ENCODE peak calls at places on chromosomes 1 and 21, in seven cellular contexts. Z is SJSA1, Y is PC-3, T is AG04450, S is cardiac muscle cell, O is prostate gland, F is neural progenitor cell. W is an unnamed sample.

GRCh38 chr1:220182081-220182480 is 88.1 kb downstream of the IARS2 start:
- DNase-seq in S (no peak), Z (no peak), Y (no peak), T (no peak), F (no peak), O (no peak), W (no peak)

GRCh38 chr1:212034516-212035122 is 738 bp downstream of the INTS7 start:
- DNase-seq in T (no peak), S (no peak), Z (no peak), O (no peak), Y (no peak), F (no peak), W (no peak)

GRCh38 chr1:65147424-65148177 is 402 bp upstream of the AK4 start:
- DNase-seq in T (no peak), S (peak; percentile 63), O (peak; percentile 46), F (peak; percentile 68), Y (peak; percentile 58), Z (no peak), W (peak; percentile 30)

GRCh38 chr1:196380311-196380710 is 227.9 kb downstream of the KCNT2 start:
- DNase-seq in F (no peak), T (no peak), S (no peak), Y (no peak), Z (no peak), O (no peak), W (no peak)

GRCh38 chr1:212920895-212921294 is 29.4 kb upstream of the VASH2 start:
- DNase-seq in T (no peak), O (no peak), S (no peak), F (no peak), Z (no peak), Y (no peak), W (no peak)

GRCh38 chr1:202958544-202959275 is 598 bp upstream of the ADIPOR1 start:
- DNase-seq in T (no peak), S (no peak), Z (no peak), Y (no peak), O (no peak), F (peak; percentile 15), W (no peak)

GRCh38 chr21:20882462-20883415 is 115.5 kb upstream of the NCAM2 start:
- DNase-seq in Y (peak; percentile 64), S (peak; percentile 66), O (no peak), F (peak; percentile 69), Z (no peak), T (no peak), W (peak; percentile 31)

GRCh38 chr1:201501144-201501543 is 5.8 kb downstream of the CSRP1 start:
- DNase-seq in O (no peak), T (peak; percentile 47), S (no peak), Z (no peak), F (no peak), Y (no peak), W (no peak)

GRCh38 chr21:42785666-42786427 is 93.5 kb downstream of the WDR4 start:
- DNase-seq in F (no peak), Z (no peak), S (no peak), Y (no peak), O (no peak), T (no peak), W (no peak)

DNA sequence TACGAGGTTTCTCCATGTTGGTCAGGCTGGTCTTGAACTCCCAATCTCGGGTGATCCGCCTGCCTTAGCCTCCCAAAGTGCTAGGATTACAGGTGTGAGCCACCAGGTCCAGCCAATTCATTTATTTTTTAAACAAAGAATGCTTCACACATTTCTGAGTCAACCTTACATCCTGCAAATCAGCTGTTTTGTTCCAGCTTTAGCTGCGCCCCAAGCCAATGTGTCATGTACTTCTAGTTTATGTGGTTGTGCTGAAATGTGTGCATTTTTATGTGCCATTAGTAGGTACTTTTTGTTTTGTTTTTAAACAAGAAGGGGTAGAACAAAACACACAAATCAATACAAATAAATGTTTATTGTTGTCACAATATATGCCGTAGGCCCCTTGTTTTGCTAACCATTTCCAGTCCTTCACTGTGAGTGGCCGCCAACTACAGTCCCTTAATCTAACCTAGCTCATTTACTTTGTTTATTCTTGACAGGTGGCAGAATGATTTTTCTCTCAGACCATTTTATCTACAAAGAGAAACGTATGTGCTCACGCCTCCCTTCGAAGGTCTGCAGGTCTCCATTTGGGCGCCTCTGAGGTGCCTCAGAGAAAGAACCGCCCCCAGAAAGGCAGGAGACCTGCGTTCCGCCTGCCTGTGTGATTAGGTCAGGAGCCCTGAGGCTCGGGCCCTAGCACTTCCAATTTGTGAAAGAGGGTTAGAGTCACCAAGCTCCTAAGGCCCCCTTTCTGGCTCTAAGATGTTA is 2.8 kb upstream of the CASQ2 start:
- DNase-seq in Y (no peak), O (no peak), F (no peak), T (no peak), Z (no peak), S (no peak), W (no peak)
- H3K4me3 ChIP-seq in Y (peak overlapping the region; percentile 19), O (no peak overlapping the region), F (peak overlapping the region; percentile 21), T (no peak overlapping the region), Z (no peak overlapping the region), S (no peak overlapping the region), W (no peak overlapping the region)

GRCh38 chr21:43984905-43985689 is 27.0 kb upstream of the TRAPPC10 start:
- DNase-seq in O (no peak), Y (no peak), T (no peak), S (no peak), F (no peak), Z (no peak), W (no peak)
- H3K4me3 ChIP-seq in O (no peak overlapping the region), Y (no peak overlapping the region), T (no peak overlapping the region), S (no peak overlapping the region), F (no peak overlapping the region), Z (no peak overlapping the region), W (no peak overlapping the region)

GRCh38 chr1:46532498-46533178 is 18.8 kb downstream of the KNCN start:
- DNase-seq in S (peak; percentile 77), O (peak; percentile 33), T (no peak), Y (peak; percentile 55), F (peak; percentile 90), Z (peak; percentile 73), W (peak; percentile 53)

GRCh38 chr1:46530791-46531409 is 20.5 kb downstream of the KNCN start:
- DNase-seq in Z (no peak), T (no peak), F (peak; percentile 42), O (no peak), Y (peak; percentile 72), S (peak; percentile 28), W (no peak)

GRCh38 chr1:46535063-46535462 is 16.4 kb downstream of the KNCN start:
- DNase-seq in F (no peak), O (no peak), Y (peak; percentile 59), S (peak; percentile 51), Z (no peak), T (no peak), W (no peak)

GRCh38 chr1:46532095-46532494 is 19.4 kb downstream of the KNCN start:
- DNase-seq in Y (no peak), F (no peak), T (no peak), S (no peak), Z (no peak), O (no peak), W (no peak)

GRCh38 chr1:46533179-46533864 is 18.1 kb downstream of the KNCN start:
- DNase-seq in S (peak; percentile 56), T (no peak), Z (no peak), Y (no peak), O (no peak), F (peak; percentile 65), W (peak; percentile 24)
- H3K4me3 ChIP-seq in S (peak overlapping the region; percentile 24), T (peak overlapping the region; percentile 38), Z (peak overlapping the region; percentile 34), Y (peak overlapping the region; percentile 49), O (peak overlapping the region; percentile 33), F (peak overlapping the region; percentile 42), W (peak overlapping the region; percentile 24)

GRCh38 chr1:85629532-85629920 is 49.0 kb downstream of the CCN1 start:
- DNase-seq in S (no peak), T (no peak), F (no peak), O (no peak), Y (peak; percentile 54), Z (no peak), W (no peak)
- H3K4me3 ChIP-seq in S (no peak overlapping the region), T (peak overlapping the region; percentile 40), F (no peak overlapping the region), O (no peak overlapping the region), Y (peak overlapping the region; percentile 47), Z (no peak overlapping the region), W (no peak overlapping the region)

GRCh38 chr1:116376734-116377096 is 3.7 kb downstream of the ATP1A1 start:
- DNase-seq in T (no peak), S (no peak), Z (peak; percentile 55), F (no peak), O (no peak), Y (no peak), W (no peak)
- H3K4me3 ChIP-seq in T (no peak overlapping the region), S (peak overlapping the region; percentile 93), Z (no peak overlapping the region), F (peak overlapping the region; percentile 81), O (peak overlapping the region; percentile 99), Y (peak overlapping the region; percentile 78), W (no peak overlapping the region)

DNA sequence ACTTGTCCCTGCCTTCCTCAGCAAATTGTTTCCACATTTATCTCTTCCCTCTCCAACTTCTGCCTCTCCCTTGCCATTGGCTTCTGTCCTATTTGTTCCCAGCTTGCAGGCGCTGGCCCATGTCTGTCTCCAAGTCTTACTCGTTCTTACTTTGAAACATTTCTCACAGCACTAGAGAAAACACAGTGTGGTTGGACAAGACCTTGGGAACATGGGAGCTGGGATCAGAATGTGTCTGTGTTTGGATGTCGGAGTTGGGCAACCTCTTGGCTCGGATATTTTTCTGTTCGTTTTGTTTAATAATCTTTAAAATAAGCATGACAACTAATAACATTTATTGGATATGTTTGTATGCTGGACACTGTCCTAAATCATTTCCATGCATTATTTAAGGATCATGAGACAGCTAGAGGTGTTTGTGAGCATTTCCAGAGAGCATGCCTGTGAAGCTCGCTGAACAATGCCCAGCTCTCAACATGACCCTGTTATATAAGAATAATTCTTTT is 5.9 kb upstream of the BRWD1 start:
- DNase-seq in F (no peak), O (no peak), Z (no peak), S (peak; percentile 77), Y (no peak), T (peak; percentile 34), W (no peak)
- H3K4me3 ChIP-seq in F (no peak overlapping the region), O (no peak overlapping the region), Z (no peak overlapping the region), S (no peak overlapping the region), Y (no peak overlapping the region), T (no peak overlapping the region), W (no peak overlapping the region)

DNA sequence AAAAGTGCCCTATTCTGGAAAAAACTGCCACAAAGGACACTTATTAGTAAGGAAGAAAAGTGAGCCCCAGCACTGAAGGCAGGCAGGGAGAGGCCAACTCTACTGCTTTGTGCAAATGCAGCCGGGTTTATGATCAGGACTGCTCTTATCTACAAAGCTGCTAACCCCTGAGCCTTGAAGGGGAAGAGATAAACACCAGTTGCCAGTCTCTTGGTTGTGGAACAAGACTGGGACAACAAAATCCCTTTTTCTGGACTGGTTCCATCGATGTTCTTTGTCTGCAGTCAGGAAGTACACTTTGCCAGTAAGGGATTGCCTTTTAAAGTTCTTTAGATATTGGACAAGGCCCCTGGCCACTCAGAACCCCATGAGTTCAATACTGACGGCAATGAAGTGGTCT is 43.8 kb downstream of the GNB1 start:
- DNase-seq in O (peak; percentile 27), Y (no peak), Z (no peak), F (no peak), S (peak; percentile 56), T (no peak), W (no peak)
- H3K4me3 ChIP-seq in O (no peak overlapping the region), Y (no peak overlapping the region), Z (no peak overlapping the region), F (no peak overlapping the region), S (no peak overlapping the region), T (no peak overlapping the region), W (no peak overlapping the region)

GRCh38 chr21:17688912-17689874 is 76.5 kb upstream of the BTG3 start:
- DNase-seq in Y (peak; percentile 96), F (no peak), S (no peak), Z (peak; percentile 67), T (no peak), O (peak; percentile 49), W (no peak)
- H3K4me3 ChIP-seq in Y (peak overlapping the region; percentile 31), F (no peak overlapping the region), S (no peak overlapping the region), Z (no peak overlapping the region), T (no peak overlapping the region), O (no peak overlapping the region), W (no peak overlapping the region)